ENCODE peak calls at places on chromosomes 13 and 19, in six cellular contexts. C is testis, D is esophagus squamous epithelium, T is adrenal gland, S is neuronal stem cell, I is neural progenitor cell. O is an unnamed sample.

GRCh38 chr19:17294051-17294891 is 9.0 kb downstream of the ABHD8 start:
- DNase-seq in C (peak; percentile 68), D (no peak), T (peak; percentile 72), S (no peak), I (peak; percentile 48), O (peak; percentile 71)

GRCh38 chr13:91361755-91362271 is 14.3 kb downstream of the MIR17HG start:
- DNase-seq in C (no peak), D (no peak), T (no peak), S (no peak), I (no peak), O (no peak)

GRCh38 chr13:94390881-94391280 is 88.6 kb downstream of the DCT start:
- DNase-seq in C (no peak), D (no peak), T (no peak), S (no peak), I (no peak), O (no peak)

GRCh38 chr19:38788478-38789243 is at the start of gene LGALS7B:
- DNase-seq in C (no peak), D (no peak), T (no peak), S (no peak), I (no peak), O (no peak)

GRCh38 chr19:4375620-4376228 is 24.6 kb downstream of the SH3GL1 start:
- DNase-seq in C (no peak), D (no peak), T (no peak), S (no peak), I (peak; percentile 74), O (peak; percentile 79)

GRCh38 chr19:47228937-47229673 is 1.9 kb downstream of the BBC3 start:
- DNase-seq in C (peak; percentile 42), D (no peak), T (peak; percentile 69), S (no peak), I (peak; percentile 40), O (no peak)

GRCh38 chr19:18672606-18673337 is 10.7 kb upstream of the CRTC1 start:
- DNase-seq in C (no peak), D (no peak), T (no peak), S (no peak), I (peak; percentile 37), O (no peak)

GRCh38 chr13:101916758-101917474 is 464.4 kb downstream of the ITGBL1 start:
- DNase-seq in C (no peak), D (no peak), T (no peak), S (no peak), I (peak; percentile 40), O (no peak)

GRCh38 chr13:111474136-111475002 is 153.9 kb downstream of the TEX29 start:
- DNase-seq in C (peak; percentile 25), D (no peak), T (peak; percentile 48), S (peak; percentile 54), I (peak; percentile 74), O (peak; percentile 39)

GRCh38 chr13:45108716-45109706 is 11.3 kb upstream of the GTF2F2 start:
- DNase-seq in C (peak; percentile 44), D (no peak), T (no peak), S (no peak), I (no peak), O (peak; percentile 51)

GRCh38 chr19:1286859-1287621 is 1.4 kb downstream of the EFNA2 start:
- DNase-seq in C (no peak), D (no peak), T (no peak), S (no peak), I (no peak), O (no peak)

GRCh38 chr13:77176350-77176749 is 149.4 kb upstream of the FBXL3 start:
- DNase-seq in C (no peak), D (no peak), T (no peak), S (no peak), I (no peak), O (no peak)

GRCh38 chr19:4013886-4014540 is 6.5 kb downstream of the PIAS4 start:
- DNase-seq in C (peak; percentile 67), D (no peak), T (peak; percentile 78), S (no peak), I (no peak), O (no peak)

GRCh38 chr13:30864352-30865130 is 41.5 kb upstream of the MEDAG start:
- DNase-seq in C (no peak), D (no peak), T (no peak), S (no peak), I (peak; percentile 18), O (no peak)

GRCh38 chr19:29477831-29478577 is 47.8 kb upstream of the VSTM2B start:
- DNase-seq in C (no peak), D (no peak), T (peak; percentile 13), S (no peak), I (no peak), O (no peak)

GRCh38 chr13:101398191-101398590 is 18.1 kb downstream of the NALCN start:
- DNase-seq in C (no peak), D (no peak), T (no peak), S (no peak), I (no peak), O (no peak)

GRCh38 chr13:90201676-90202425 is 1145.6 kb upstream of the MIR17HG start:
- DNase-seq in C (no peak), D (no peak), T (no peak), S (no peak), I (no peak), O (no peak)

GRCh38 chr19:38395381-38396127 is 7.1 kb downstream of the SPRED3 start:
- DNase-seq in C (no peak), D (no peak), T (no peak), S (no peak), I (peak; percentile 1), O (no peak)

GRCh38 chr19:38990949-38991697 is 15.6 kb upstream of the FBXO17 start:
- DNase-seq in C (peak; percentile 20), D (no peak), T (peak; percentile 69), S (no peak), I (no peak), O (peak; percentile 63)

GRCh38 chr13:52846567-52847321 is 1.7 kb downstream of the PCDH8 start:
- DNase-seq in C (peak; percentile 83), D (no peak), T (no peak), S (peak; percentile 85), I (peak; percentile 95), O (peak; percentile 83)

GRCh38 chr13:60268203-60268555 is 104.5 kb upstream of the DIAPH3 start:
- DNase-seq in C (no peak), D (no peak), T (no peak), S (no peak), I (no peak), O (no peak)

GRCh38 chr19:8304841-8305621 is 3.1 kb downstream of the CD320 start:
- DNase-seq in C (peak; percentile 49), D (no peak), T (peak; percentile 47), S (peak; percentile 21), I (peak; percentile 86), O (no peak)

GRCh38 chr19:10318807-10319426 is 3.1 kb upstream of the FDX2 start:
- DNase-seq in C (no peak), D (no peak), T (no peak), S (no peak), I (no peak), O (no peak)

GRCh38 chr19:10315335-10316214 is at the start of gene FDX2:
- DNase-seq in C (peak; percentile 92), D (no peak), T (peak; percentile 93), S (peak; percentile 86), I (peak; percentile 92), O (peak; percentile 89)

GRCh38 chr19:10317045-10317856 is 1.4 kb upstream of the FDX2 start:
- DNase-seq in C (no peak), D (no peak), T (no peak), S (no peak), I (no peak), O (no peak)

GRCh38 chr19:10317857-10318462 is 2.1 kb upstream of the FDX2 start:
- DNase-seq in C (no peak), D (no peak), T (no peak), S (no peak), I (no peak), O (no peak)

DNA sequence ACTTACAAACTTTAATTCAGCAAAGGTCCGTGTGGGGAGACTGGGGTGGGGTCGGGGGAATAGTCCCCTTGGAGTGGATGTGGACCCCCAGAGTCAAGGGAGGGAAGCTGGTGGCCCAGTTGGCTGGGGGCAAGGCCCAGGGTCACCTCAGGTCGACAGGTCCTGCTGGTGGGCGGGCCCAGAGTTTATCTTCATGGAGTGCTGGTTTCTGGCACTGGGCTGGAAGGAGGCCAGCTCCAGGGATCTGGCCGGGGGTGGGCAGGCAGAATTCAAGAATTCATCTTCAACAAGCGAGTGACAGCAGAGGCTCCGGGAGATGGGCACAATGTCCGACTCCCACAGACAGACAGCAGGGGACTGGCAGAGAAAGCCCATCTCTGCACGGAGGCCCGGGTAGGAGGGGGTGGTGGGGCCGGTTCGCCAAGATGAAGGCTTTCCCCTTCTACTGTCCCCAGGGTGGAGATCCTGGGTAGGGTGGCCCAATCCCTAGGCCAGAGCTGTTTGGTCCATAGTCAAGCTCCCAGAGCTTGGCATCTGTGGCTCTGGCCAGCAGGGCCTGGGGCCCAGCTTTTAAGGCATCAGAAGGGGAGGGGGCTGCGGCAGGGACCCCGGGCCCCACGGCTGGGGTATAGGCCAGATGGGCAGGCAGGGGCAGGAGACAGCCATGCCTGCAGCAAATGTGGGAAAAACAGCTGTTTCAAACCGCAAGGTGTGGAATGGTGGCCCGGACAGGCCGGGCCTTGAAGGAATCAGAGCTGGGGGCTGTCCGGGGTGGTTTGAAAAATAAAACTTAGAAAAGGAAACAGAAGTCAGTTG is 622 bp upstream of the FDX2 start:
- DNase-seq in C (peak; percentile 51), D (no peak), T (peak; percentile 57), S (no peak), I (no peak), O (no peak)
- H3K4me3 ChIP-seq in C (peak overlapping the region; percentile 96), D (peak overlapping the region; percentile 92), T (no peak overlapping the region), S (peak overlapping the region; percentile 71), I (peak overlapping the region; percentile 99), O (no peak overlapping the region)

GRCh38 chr19:35329323-35329722 is 336 bp downstream of the CD22 start:
- DNase-seq in C (no peak), D (no peak), T (no peak), S (no peak), I (no peak), O (no peak)

GRCh38 chr19:35330475-35330874 is 1.5 kb downstream of the CD22 start:
- DNase-seq in C (no peak), D (peak; percentile 45), T (no peak), S (no peak), I (no peak), O (peak; percentile 2)

GRCh38 chr19:35334064-35334753 is 5.2 kb downstream of the CD22 start:
- DNase-seq in C (no peak), D (no peak), T (no peak), S (no peak), I (no peak), O (no peak)

GRCh38 chr19:35332817-35333216 is 3.8 kb downstream of the CD22 start:
- DNase-seq in C (no peak), D (no peak), T (no peak), S (no peak), I (no peak), O (no peak)

GRCh38 chr19:35331551-35332214 is 2.7 kb downstream of the CD22 start:
- DNase-seq in C (no peak), D (no peak), T (no peak), S (no peak), I (no peak), O (peak; percentile 33)
- H3K27ac ChIP-seq in C (no peak overlapping the region), D (no peak overlapping the region), T (no peak overlapping the region), S (no peak overlapping the region), I (no peak overlapping the region), O (no peak overlapping the region)

GRCh38 chr13:39522329-39522728 is 80.7 kb downstream of the LHFPL6 start:
- DNase-seq in C (no peak), D (no peak), T (no peak), S (no peak), I (no peak), O (no peak)
- H3K27me3 ChIP-seq in C (no peaks in the 10 kb centered on the region), D (no peaks in the 10 kb centered on the region), T (no peaks in the 10 kb centered on the region), S (no peaks in the 10 kb centered on the region), I (peaks cover 6% of the 10 kb centered on the region), O (no peaks in the 10 kb centered on the region)

GRCh38 chr19:45677351-45678230 is 9.6 kb downstream of the GIPR start:
- DNase-seq in C (peak; percentile 65), D (peak; percentile 36), T (peak; percentile 94), S (peak; percentile 88), I (peak; percentile 94), O (peak; percentile 89)
- H3K4me3 ChIP-seq in C (peak overlapping the region; percentile 39), D (peak overlapping the region; percentile 56), T (no peak overlapping the region), S (peak overlapping the region; percentile 13), I (peak overlapping the region; percentile 45), O (peak overlapping the region; percentile 26)

O was measured in right cardiac atrium.